ENCODE peak calls at places on chromosomes 13 and 19, in nine cellular contexts. One of them, this sample, is unnamed.

GRCh38 chr13:43227721-43228120 is 204.3 kb downstream of the DNAJC15 start:
- DNase-seq in T-helper 9 cell: no peak
- DNase-seq in brain pericyte: no peak
- DNase-seq in GM19239: no peak
- DNase-seq in foreskin fibroblast: peak; percentile 37
- DNase-seq in activated T-cell treated with anti-CD3 and anti-CD28 coated beads for 4 hours: no peak
- DNase-seq in H9: no peak
- DNase-seq in NCI-H146: no peak
- DNase-seq in hepatocyte: no peak
- DNase-seq in this sample: no peak

GRCh38 chr13:73879346-73880020 is 254.7 kb downstream of the KLF12 start:
- DNase-seq in T-helper 9 cell: no peak
- DNase-seq in H9: no peak
- DNase-seq in activated T-cell treated with anti-CD3 and anti-CD28 coated beads for 4 hours: no peak
- DNase-seq in foreskin fibroblast: no peak
- DNase-seq in GM19239: no peak
- DNase-seq in brain pericyte: no peak
- DNase-seq in NCI-H146: no peak
- DNase-seq in hepatocyte: no peak
- DNase-seq in this sample: no peak

GRCh38 chr13:108154421-108154858 is 60.9 kb downstream of the LIG4 start:
- DNase-seq in hepatocyte: peak; percentile 81
- DNase-seq in brain pericyte: no peak
- DNase-seq in foreskin fibroblast: no peak
- DNase-seq in NCI-H146: no peak
- DNase-seq in GM19239: no peak
- DNase-seq in H9: no peak
- DNase-seq in activated T-cell treated with anti-CD3 and anti-CD28 coated beads for 4 hours: no peak
- DNase-seq in T-helper 9 cell: no peak
- DNase-seq in this sample: no peak

GRCh38 chr19:6735181-6735891 is 2.0 kb downstream of the GPR108 start:
- DNase-seq in T-helper 9 cell: no peak
- DNase-seq in NCI-H146: no peak
- DNase-seq in hepatocyte: peak; percentile 31
- DNase-seq in H9: no peak
- DNase-seq in foreskin fibroblast: no peak
- DNase-seq in activated T-cell treated with anti-CD3 and anti-CD28 coated beads for 4 hours: no peak
- DNase-seq in brain pericyte: no peak
- DNase-seq in GM19239: no peak
- DNase-seq in this sample: peak; percentile 28

GRCh38 chr13:80273717-80274116 is 67.2 kb downstream of the SPRY2 start:
- DNase-seq in T-helper 9 cell: no peak
- DNase-seq in foreskin fibroblast: no peak
- DNase-seq in H9: no peak
- DNase-seq in activated T-cell treated with anti-CD3 and anti-CD28 coated beads for 4 hours: no peak
- DNase-seq in hepatocyte: no peak
- DNase-seq in NCI-H146: no peak
- DNase-seq in GM19239: no peak
- DNase-seq in brain pericyte: no peak
- DNase-seq in this sample: no peak

GRCh38 chr13:102873653-102874052 is 27.8 kb downstream of the ERCC5 start:
- DNase-seq in brain pericyte: no peak
- DNase-seq in NCI-H146: no peak
- DNase-seq in GM19239: no peak
- DNase-seq in T-helper 9 cell: no peak
- DNase-seq in activated T-cell treated with anti-CD3 and anti-CD28 coated beads for 4 hours: no peak
- DNase-seq in H9: no peak
- DNase-seq in foreskin fibroblast: no peak
- DNase-seq in hepatocyte: no peak
- DNase-seq in this sample: no peak

GRCh38 chr13:33286143-33286542 is 588 bp upstream of the STARD13 start:
- DNase-seq in hepatocyte: peak; percentile 72
- DNase-seq in GM19239: no peak
- DNase-seq in NCI-H146: no peak
- DNase-seq in H9: no peak
- DNase-seq in brain pericyte: no peak
- DNase-seq in activated T-cell treated with anti-CD3 and anti-CD28 coated beads for 4 hours: no peak
- DNase-seq in T-helper 9 cell: no peak
- DNase-seq in foreskin fibroblast: no peak
- DNase-seq in this sample: no peak

GRCh38 chr19:18800636-18801035 is 9.5 kb upstream of the COMP start:
- DNase-seq in NCI-H146: no peak
- DNase-seq in foreskin fibroblast: no peak
- DNase-seq in GM19239: no peak
- DNase-seq in activated T-cell treated with anti-CD3 and anti-CD28 coated beads for 4 hours: no peak
- DNase-seq in H9: no peak
- DNase-seq in brain pericyte: no peak
- DNase-seq in hepatocyte: no peak
- DNase-seq in T-helper 9 cell: no peak
- DNase-seq in this sample: no peak

GRCh38 chr13:46113596-46113995 is 8.8 kb upstream of the CPB2 start:
- DNase-seq in T-helper 9 cell: no peak
- DNase-seq in H9: no peak
- DNase-seq in foreskin fibroblast: no peak
- DNase-seq in NCI-H146: no peak
- DNase-seq in GM19239: no peak
- DNase-seq in brain pericyte: no peak
- DNase-seq in hepatocyte: no peak
- DNase-seq in activated T-cell treated with anti-CD3 and anti-CD28 coated beads for 4 hours: no peak
- DNase-seq in this sample: no peak

GRCh38 chr19:32407004-32407992 is 1.7 kb downstream of the DPY19L3 start:
- DNase-seq in T-helper 9 cell: no peak
- DNase-seq in brain pericyte: no peak
- DNase-seq in GM19239: no peak
- DNase-seq in H9: no peak
- DNase-seq in activated T-cell treated with anti-CD3 and anti-CD28 coated beads for 4 hours: no peak
- DNase-seq in hepatocyte: no peak
- DNase-seq in foreskin fibroblast: peak; percentile 76
- DNase-seq in NCI-H146: no peak
- DNase-seq in this sample: peak; percentile 55

GRCh38 chr13:107028751-107029150 is 460.8 kb upstream of the ARGLU1 start:
- DNase-seq in foreskin fibroblast: no peak
- DNase-seq in GM19239: no peak
- DNase-seq in activated T-cell treated with anti-CD3 and anti-CD28 coated beads for 4 hours: no peak
- DNase-seq in T-helper 9 cell: no peak
- DNase-seq in brain pericyte: no peak
- DNase-seq in NCI-H146: no peak
- DNase-seq in hepatocyte: no peak
- DNase-seq in H9: no peak
- DNase-seq in this sample: no peak

GRCh38 chr13:71721117-71721516 is 145.9 kb downstream of the DACH1 start:
- DNase-seq in GM19239: no peak
- DNase-seq in T-helper 9 cell: no peak
- DNase-seq in activated T-cell treated with anti-CD3 and anti-CD28 coated beads for 4 hours: no peak
- DNase-seq in H9: no peak
- DNase-seq in brain pericyte: no peak
- DNase-seq in NCI-H146: no peak
- DNase-seq in foreskin fibroblast: no peak
- DNase-seq in hepatocyte: no peak
- DNase-seq in this sample: no peak

GRCh38 chr13:37187611-37188010 is 82.1 kb upstream of the CSNK1A1L start:
- DNase-seq in brain pericyte: no peak
- DNase-seq in T-helper 9 cell: no peak
- DNase-seq in hepatocyte: no peak
- DNase-seq in GM19239: no peak
- DNase-seq in NCI-H146: no peak
- DNase-seq in H9: no peak
- DNase-seq in activated T-cell treated with anti-CD3 and anti-CD28 coated beads for 4 hours: no peak
- DNase-seq in foreskin fibroblast: no peak
- DNase-seq in this sample: no peak

GRCh38 chr13:58452123-58452623 is 820.6 kb downstream of the PCDH17 start:
- DNase-seq in NCI-H146: no peak
- DNase-seq in foreskin fibroblast: no peak
- DNase-seq in H9: no peak
- DNase-seq in T-helper 9 cell: no peak
- DNase-seq in GM19239: no peak
- DNase-seq in hepatocyte: peak; percentile 52
- DNase-seq in activated T-cell treated with anti-CD3 and anti-CD28 coated beads for 4 hours: no peak
- DNase-seq in brain pericyte: no peak
- DNase-seq in this sample: no peak

GRCh38 chr19:43880483-43880882 is 53.4 kb downstream of the ZNF283 start:
- DNase-seq in T-helper 9 cell: no peak
- DNase-seq in GM19239: no peak
- DNase-seq in hepatocyte: no peak
- DNase-seq in foreskin fibroblast: no peak
- DNase-seq in activated T-cell treated with anti-CD3 and anti-CD28 coated beads for 4 hours: no peak
- DNase-seq in NCI-H146: no peak
- DNase-seq in brain pericyte: no peak
- DNase-seq in H9: no peak
- DNase-seq in this sample: no peak

GRCh38 chr13:108322206-108322824 is 52.8 kb downstream of the TNFSF13B start:
- DNase-seq in brain pericyte: no peak
- DNase-seq in foreskin fibroblast: peak; percentile 63
- DNase-seq in activated T-cell treated with anti-CD3 and anti-CD28 coated beads for 4 hours: no peak
- DNase-seq in hepatocyte: peak; percentile 69
- DNase-seq in H9: no peak
- DNase-seq in NCI-H146: peak; percentile 37
- DNase-seq in T-helper 9 cell: no peak
- DNase-seq in GM19239: peak; percentile 9
- DNase-seq in this sample: no peak

GRCh38 chr13:72537400-72537780 is 190.0 kb downstream of the MZT1 start:
- DNase-seq in foreskin fibroblast: no peak
- DNase-seq in NCI-H146: no peak
- DNase-seq in T-helper 9 cell: no peak
- DNase-seq in GM19239: no peak
- DNase-seq in hepatocyte: peak; percentile 9
- DNase-seq in brain pericyte: no peak
- DNase-seq in activated T-cell treated with anti-CD3 and anti-CD28 coated beads for 4 hours: no peak
- DNase-seq in H9: no peak
- DNase-seq in this sample: no peak

GRCh38 chr13:24301434-24301833 is 7.9 kb upstream of the C1QTNF9 start:
- DNase-seq in H9: no peak
- DNase-seq in GM19239: no peak
- DNase-seq in T-helper 9 cell: no peak
- DNase-seq in hepatocyte: no peak
- DNase-seq in foreskin fibroblast: no peak
- DNase-seq in NCI-H146: no peak
- DNase-seq in brain pericyte: no peak
- DNase-seq in activated T-cell treated with anti-CD3 and anti-CD28 coated beads for 4 hours: no peak
- DNase-seq in this sample: no peak

GRCh38 chr13:23622991-23623390 is 52.8 kb downstream of the TNFRSF19 start:
- DNase-seq in H9: no peak
- DNase-seq in foreskin fibroblast: no peak
- DNase-seq in NCI-H146: no peak
- DNase-seq in GM19239: no peak
- DNase-seq in brain pericyte: no peak
- DNase-seq in activated T-cell treated with anti-CD3 and anti-CD28 coated beads for 4 hours: no peak
- DNase-seq in hepatocyte: no peak
- DNase-seq in T-helper 9 cell: no peak
- DNase-seq in this sample: no peak

GRCh38 chr13:39051157-39051556 is 12.9 kb downstream of the NHLRC3 start:
- DNase-seq in T-helper 9 cell: no peak
- DNase-seq in NCI-H146: peak; percentile 67
- DNase-seq in foreskin fibroblast: peak; percentile 50
- DNase-seq in activated T-cell treated with anti-CD3 and anti-CD28 coated beads for 4 hours: no peak
- DNase-seq in GM19239: no peak
- DNase-seq in brain pericyte: no peak
- DNase-seq in hepatocyte: peak; percentile 43
- DNase-seq in H9: no peak
- DNase-seq in this sample: no peak

GRCh38 chr13:27283906-27284523 is 13.4 kb downstream of the RASL11A start:
- DNase-seq in activated T-cell treated with anti-CD3 and anti-CD28 coated beads for 4 hours: no peak
- DNase-seq in GM19239: no peak
- DNase-seq in foreskin fibroblast: peak; percentile 79
- DNase-seq in H9: peak; percentile 19
- DNase-seq in T-helper 9 cell: no peak
- DNase-seq in brain pericyte: no peak
- DNase-seq in hepatocyte: no peak
- DNase-seq in NCI-H146: peak; percentile 34
- DNase-seq in this sample: no peak

GRCh38 chr13:22789916-22790315 is 390.9 kb upstream of the SGCG start:
- DNase-seq in activated T-cell treated with anti-CD3 and anti-CD28 coated beads for 4 hours: no peak
- DNase-seq in T-helper 9 cell: no peak
- DNase-seq in foreskin fibroblast: no peak
- DNase-seq in NCI-H146: no peak
- DNase-seq in H9: no peak
- DNase-seq in GM19239: no peak
- DNase-seq in hepatocyte: no peak
- DNase-seq in brain pericyte: no peak
- DNase-seq in this sample: no peak

GRCh38 chr19:43950834-43951626 is at the start of gene ZNF221:
- DNase-seq in T-helper 9 cell: no peak
- DNase-seq in GM19239: peak; percentile 71
- DNase-seq in hepatocyte: peak; percentile 96
- DNase-seq in activated T-cell treated with anti-CD3 and anti-CD28 coated beads for 4 hours: peak; percentile 33
- DNase-seq in NCI-H146: peak; percentile 95
- DNase-seq in foreskin fibroblast: peak; percentile 99
- DNase-seq in H9: peak; percentile 95
- DNase-seq in brain pericyte: peak; percentile 90
- DNase-seq in this sample: peak; percentile 96

GRCh38 chr13:112779856-112780604 is 90.2 kb downstream of the ATP11A start:
- DNase-seq in T-helper 9 cell: no peak
- DNase-seq in GM19239: no peak
- DNase-seq in NCI-H146: no peak
- DNase-seq in brain pericyte: no peak
- DNase-seq in hepatocyte: no peak
- DNase-seq in activated T-cell treated with anti-CD3 and anti-CD28 coated beads for 4 hours: no peak
- DNase-seq in foreskin fibroblast: peak; percentile 27
- DNase-seq in H9: no peak
- DNase-seq in this sample: no peak

This sample was measured in right cardiac atrium.